ENCODE peak calls at places on chromosome 5, in five cellular contexts. One of them, this sample, is unnamed.

GRCh38 chr5:142287096-142287972 is 37.5 kb downstream of the SPRY4 start:
- DNase-seq in IMR-90: no peak
- DNase-seq in mesendoderm: peak
- DNase-seq in neuronal stem cell: no peak
- DNase-seq in H9: no peak
- DNase-seq in this sample: peak

GRCh38 chr5:175535781-175536180 is 57.4 kb downstream of the SFXN1 start:
- DNase-seq in H9: no peak
- DNase-seq in mesendoderm: no peak
- DNase-seq in neuronal stem cell: no peak
- DNase-seq in IMR-90: no peak
- DNase-seq in this sample: no peak

GRCh38 chr5:81579525-81579924 is 171.4 kb downstream of the SSBP2 start:
- DNase-seq in neuronal stem cell: no peak
- DNase-seq in mesendoderm: no peak
- DNase-seq in H9: no peak
- DNase-seq in IMR-90: peak
- DNase-seq in this sample: peak

GRCh38 chr5:65062684-65063083 is 294.0 kb downstream of the CWC27 start:
- DNase-seq in IMR-90: peak
- DNase-seq in H9: no peak
- DNase-seq in mesendoderm: peak
- DNase-seq in neuronal stem cell: no peak
- DNase-seq in this sample: peak

GRCh38 chr5:69368458-69369368 is 607 bp downstream of the AK6 start:
- DNase-seq in IMR-90: peak
- DNase-seq in H9: no peak
- DNase-seq in mesendoderm: peak
- DNase-seq in neuronal stem cell: peak
- DNase-seq in this sample: peak

GRCh38 chr5:96629774-96630173 is 32.4 kb upstream of the CAST start:
- DNase-seq in H9: no peak
- DNase-seq in IMR-90: peak
- DNase-seq in mesendoderm: peak
- DNase-seq in neuronal stem cell: no peak
- DNase-seq in this sample: peak

GRCh38 chr5:180785151-180785781 is 17.3 kb downstream of the MGAT1 start:
- DNase-seq in mesendoderm: peak
- DNase-seq in neuronal stem cell: no peak
- DNase-seq in H9: no peak
- DNase-seq in IMR-90: peak
- DNase-seq in this sample: peak

GRCh38 chr5:175921066-175921730 is 46.9 kb downstream of the THOC3 start:
- DNase-seq in H9: no peak
- DNase-seq in mesendoderm: no peak
- DNase-seq in IMR-90: no peak
- DNase-seq in neuronal stem cell: no peak
- DNase-seq in this sample: no peak

GRCh38 chr5:176792584-176793342 is 17.6 kb upstream of the UNC5A start:
- DNase-seq in mesendoderm: no peak
- DNase-seq in neuronal stem cell: no peak
- DNase-seq in H9: no peak
- DNase-seq in IMR-90: no peak
- DNase-seq in this sample: no peak

GRCh38 chr5:66849803-66850202 is 253.6 kb downstream of the MAST4 start:
- DNase-seq in neuronal stem cell: no peak
- DNase-seq in mesendoderm: peak
- DNase-seq in IMR-90: peak
- DNase-seq in H9: no peak
- DNase-seq in this sample: peak

GRCh38 chr5:83714780-83715179 is 5.9 kb downstream of the HAPLN1 start:
- DNase-seq in IMR-90: no peak
- DNase-seq in neuronal stem cell: no peak
- DNase-seq in mesendoderm: peak
- DNase-seq in H9: no peak
- DNase-seq in this sample: no peak

GRCh38 chr5:39760385-39761198 is 335.8 kb upstream of the DAB2 start:
- DNase-seq in IMR-90: peak
- DNase-seq in H9: no peak
- DNase-seq in neuronal stem cell: no peak
- DNase-seq in mesendoderm: no peak
- DNase-seq in this sample: peak

GRCh38 chr5:38509185-38509584 is 47.3 kb downstream of the LIFR start:
- DNase-seq in IMR-90: peak
- DNase-seq in mesendoderm: no peak
- DNase-seq in H9: no peak
- DNase-seq in neuronal stem cell: no peak
- DNase-seq in this sample: peak

GRCh38 chr5:131064669-131065371 is 100.2 kb downstream of the HINT1 start:
- DNase-seq in neuronal stem cell: no peak
- DNase-seq in H9: no peak
- DNase-seq in IMR-90: no peak
- DNase-seq in mesendoderm: no peak
- DNase-seq in this sample: no peak

GRCh38 chr5:53547226-53547625 is 13.2 kb upstream of the NDUFS4 start:
- DNase-seq in IMR-90: no peak
- DNase-seq in neuronal stem cell: no peak
- DNase-seq in mesendoderm: no peak
- DNase-seq in H9: no peak
- DNase-seq in this sample: no peak

GRCh38 chr5:109455598-109456096 is 45.9 kb upstream of the PJA2 start:
- DNase-seq in mesendoderm: no peak
- DNase-seq in neuronal stem cell: no peak
- DNase-seq in IMR-90: peak
- DNase-seq in H9: no peak
- DNase-seq in this sample: peak

GRCh38 chr5:136776022-136776927 is 410.9 kb upstream of the TRPC7 start:
- DNase-seq in H9: no peak
- DNase-seq in neuronal stem cell: no peak
- DNase-seq in IMR-90: peak
- DNase-seq in mesendoderm: no peak
- DNase-seq in this sample: peak

GRCh38 chr5:123422433-123423277 is 548 bp downstream of the CEP120 start:
- DNase-seq in mesendoderm: peak
- DNase-seq in H9: no peak
- DNase-seq in IMR-90: peak
- DNase-seq in neuronal stem cell: peak
- DNase-seq in this sample: peak

GRCh38 chr5:130708744-130709143 is 456.3 kb downstream of the HINT1 start:
- DNase-seq in H9: no peak
- DNase-seq in IMR-90: no peak
- DNase-seq in neuronal stem cell: no peak
- DNase-seq in mesendoderm: no peak
- DNase-seq in this sample: peak

GRCh38 chr5:74040811-74041491 is 415.0 kb downstream of the ARHGEF28 start:
- DNase-seq in H9: no peak
- DNase-seq in mesendoderm: no peak
- DNase-seq in neuronal stem cell: no peak
- DNase-seq in IMR-90: no peak
- DNase-seq in this sample: no peak

GRCh38 chr5:142445266-142445665 is 120.4 kb upstream of the SPRY4 start:
- DNase-seq in neuronal stem cell: no peak
- DNase-seq in H9: no peak
- DNase-seq in IMR-90: peak
- DNase-seq in mesendoderm: no peak
- DNase-seq in this sample: peak

GRCh38 chr5:33068786-33069185 is 357.7 kb downstream of the NPR3 start:
- DNase-seq in mesendoderm: no peak
- DNase-seq in IMR-90: peak
- DNase-seq in H9: no peak
- DNase-seq in neuronal stem cell: no peak
- DNase-seq in this sample: no peak

GRCh38 chr5:51416149-51416548 is 32.9 kb downstream of the ISL1 start:
- DNase-seq in IMR-90: no peak
- DNase-seq in mesendoderm: no peak
- DNase-seq in H9: no peak
- DNase-seq in neuronal stem cell: no peak
- DNase-seq in this sample: no peak

GRCh38 chr5:172902497-172903472 is 56.4 kb upstream of the RPL26L1 start:
- DNase-seq in IMR-90: peak
- DNase-seq in mesendoderm: peak
- DNase-seq in H9: peak
- DNase-seq in neuronal stem cell: peak
- DNase-seq in this sample: peak

GRCh38 chr5:109788596-109788995 is 98.9 kb downstream of the MAN2A1 start:
- DNase-seq in IMR-90: no peak
- DNase-seq in H9: no peak
- DNase-seq in neuronal stem cell: no peak
- DNase-seq in mesendoderm: no peak
- DNase-seq in this sample: no peak

DNA sequence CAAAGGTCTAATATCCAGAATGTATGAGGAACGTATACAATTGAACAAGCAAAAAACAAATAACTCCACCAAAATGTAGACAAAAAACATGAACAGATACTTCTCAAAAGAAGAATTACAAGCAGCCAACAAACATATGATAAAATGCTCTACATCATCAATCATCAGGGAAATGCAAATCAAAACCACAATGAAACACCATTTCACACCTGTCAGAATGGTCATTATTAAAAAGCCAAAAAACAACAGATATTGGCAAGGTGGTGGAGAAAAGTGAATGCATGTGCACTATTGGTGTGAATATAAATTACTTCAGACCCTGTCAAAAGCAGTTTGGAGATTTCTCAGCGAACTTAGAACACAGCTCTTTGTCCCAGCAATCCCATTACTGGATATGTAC is 313.8 kb downstream of the ARRDC3 start:
- DNase-seq in H9: no peak
- DNase-seq in neuronal stem cell: no peak
- DNase-seq in mesendoderm: no peak
- DNase-seq in IMR-90: no peak
- DNase-seq in this sample: no peak
- H3K23ac ChIP-seq in H9: no peak
- H3K23ac ChIP-seq in neuronal stem cell: no peak
- H3K23ac ChIP-seq in mesendoderm: no peak
- H3K23ac ChIP-seq in IMR-90: no peak
- H3K23ac ChIP-seq in this sample: no peak

DNA sequence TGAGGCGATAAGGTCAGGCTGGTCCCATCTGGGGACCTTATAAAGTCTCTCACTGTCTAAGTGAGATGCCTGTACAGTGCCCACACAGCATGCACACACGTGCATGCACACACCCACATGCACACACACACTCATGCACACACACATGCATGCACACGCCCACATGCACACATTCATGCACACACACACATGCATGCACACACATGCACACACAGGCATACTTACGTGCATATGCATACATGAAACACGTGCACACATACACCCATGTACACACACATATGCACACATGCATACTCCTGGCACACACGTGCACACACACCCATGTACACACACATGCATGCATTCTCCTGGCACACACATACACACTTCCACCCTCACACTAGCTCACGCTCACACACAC is 12.2 kb downstream of the COL23A1 start:
- DNase-seq in mesendoderm: no peak
- DNase-seq in H9: no peak
- DNase-seq in neuronal stem cell: no peak
- DNase-seq in IMR-90: no peak
- DNase-seq in this sample: no peak
- H3K4ac ChIP-seq in mesendoderm: peak
- H3K4ac ChIP-seq in H9: no peak
- H3K4ac ChIP-seq in neuronal stem cell: no peak
- H3K4ac ChIP-seq in IMR-90: no peak
- H3K4ac ChIP-seq in this sample: no peak

GRCh38 chr5:170747851-170748250 is 35.7 kb upstream of the GABRP start:
- DNase-seq in H9: peak
- DNase-seq in IMR-90: no peak
- DNase-seq in mesendoderm: peak
- DNase-seq in neuronal stem cell: no peak
- DNase-seq in this sample: peak

GRCh38 chr5:170752257-170753215 is 31.0 kb upstream of the GABRP start:
- DNase-seq in neuronal stem cell: no peak
- DNase-seq in mesendoderm: no peak
- DNase-seq in H9: peak
- DNase-seq in IMR-90: no peak
- DNase-seq in this sample: no peak

GRCh38 chr5:170751631-170752030 is 31.9 kb upstream of the GABRP start:
- DNase-seq in H9: peak
- DNase-seq in mesendoderm: no peak
- DNase-seq in IMR-90: no peak
- DNase-seq in neuronal stem cell: no peak
- DNase-seq in this sample: no peak

GRCh38 chr5:170748986-170749385 is 34.5 kb upstream of the GABRP start:
- DNase-seq in neuronal stem cell: no peak
- DNase-seq in IMR-90: no peak
- DNase-seq in mesendoderm: no peak
- DNase-seq in H9: peak
- DNase-seq in this sample: no peak

DNA sequence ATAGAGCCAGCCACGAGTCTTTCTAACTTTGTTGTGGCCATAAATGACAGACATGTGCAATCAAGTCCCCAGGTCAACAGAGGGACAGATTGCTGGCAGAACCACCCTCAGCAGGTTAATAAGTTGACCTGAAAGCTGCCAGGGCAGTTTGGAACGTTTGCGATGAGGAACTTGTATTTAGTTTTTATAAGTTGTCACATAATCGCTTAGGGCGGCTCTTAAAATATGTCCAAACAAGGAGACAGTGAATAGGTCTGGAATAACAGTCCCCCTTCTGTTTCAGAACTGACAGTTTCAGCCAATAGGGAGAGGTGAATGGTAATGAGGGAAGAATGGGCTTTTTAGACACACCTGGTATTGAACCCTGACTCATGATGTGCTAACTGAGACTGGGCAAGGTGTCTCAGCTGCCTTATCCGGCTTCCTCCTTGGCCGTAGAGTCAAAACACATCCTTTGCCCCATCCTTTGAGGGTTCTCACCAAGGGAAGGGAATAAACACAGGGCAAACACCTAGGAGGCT is 33.6 kb upstream of the GABRP start:
- DNase-seq in IMR-90: no peak
- DNase-seq in neuronal stem cell: no peak
- DNase-seq in H9: peak
- DNase-seq in mesendoderm: no peak
- DNase-seq in this sample: no peak
- H3K23ac ChIP-seq in IMR-90: no peak
- H3K23ac ChIP-seq in neuronal stem cell: no peak
- H3K23ac ChIP-seq in H9: no peak
- H3K23ac ChIP-seq in mesendoderm: no peak
- H3K23ac ChIP-seq in this sample: no peak

DNA sequence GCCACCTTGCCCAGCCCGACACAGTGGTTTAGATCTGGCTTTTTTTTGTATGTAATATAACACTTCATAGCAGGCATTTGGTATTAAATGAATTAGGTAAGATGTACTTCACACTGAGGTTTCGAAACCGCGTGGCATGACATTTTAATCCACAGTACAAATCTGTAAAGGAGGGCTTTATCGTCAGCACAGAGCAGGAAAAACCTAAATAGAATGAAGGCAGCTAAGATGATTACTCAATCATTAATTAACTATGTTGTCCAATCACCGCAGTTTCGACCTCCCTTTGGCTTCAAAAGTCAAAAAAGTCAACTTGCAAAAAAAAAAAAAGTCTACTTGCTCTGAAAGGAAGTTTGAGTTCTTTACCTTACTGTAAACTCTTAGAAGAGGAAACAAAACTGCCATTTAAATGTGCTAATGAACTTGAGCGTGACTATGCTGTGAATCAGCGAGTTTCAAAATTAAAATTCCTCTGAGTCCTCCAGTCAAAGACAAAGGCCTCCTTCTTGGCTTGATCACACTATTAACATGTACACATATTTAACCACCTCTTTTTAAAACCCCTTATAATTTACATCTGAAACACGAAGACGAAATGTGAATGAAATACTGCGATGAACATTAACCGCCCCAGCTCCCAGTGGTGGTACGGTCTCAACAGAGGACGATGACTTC is 698 bp upstream of the SEC24A start:
- DNase-seq in IMR-90: peak
- DNase-seq in H9: no peak
- DNase-seq in neuronal stem cell: no peak
- DNase-seq in mesendoderm: peak
- DNase-seq in this sample: peak
- H3K4ac ChIP-seq in IMR-90: peak
- H3K4ac ChIP-seq in H9: no peak
- H3K4ac ChIP-seq in neuronal stem cell: no peak
- H3K4ac ChIP-seq in mesendoderm: no peak
- H3K4ac ChIP-seq in this sample: peak

This sample was measured in mesenchymal stem cell.